ENCODE peak calls at places on chromosomes 11 and 22, in four cellular contexts. V, J, W and R are unnamed samples.

GRCh38 chr11:27806122-27806521 is 105.9 kb upstream of the BDNF start:
- DNase-seq in V (no peak), J (no peak), W (no peak), R (no peak)

GRCh38 chr11:110147965-110148709 is 54.9 kb downstream of the ZC3H12C start:
- DNase-seq in V (no peak), J (no peak), W (peak), R (no peak)

GRCh38 chr11:130099356-130099755 is 29.7 kb downstream of the APLP2 start:
- DNase-seq in V (no peak), J (no peak), W (no peak), R (no peak)

GRCh38 chr22:42760806-42761565 is 40.3 kb upstream of the A4GALT start:
- DNase-seq in V (no peak), J (no peak), W (no peak), R (no peak)

GRCh38 chr11:70467196-70468085 is 69.1 kb downstream of the CTTN start:
- DNase-seq in V (no peak), J (peak), W (peak), R (no peak)

GRCh38 chr11:37320921-37321320 is 722.9 kb upstream of the RAG2 start:
- DNase-seq in V (no peak), J (no peak), W (no peak), R (no peak)

GRCh38 chr11:118434123-118434552 is 2.2 kb upstream of the KMT2A start:
- DNase-seq in V (peak), J (no peak), W (no peak), R (no peak)

GRCh38 chr11:67277231-67277961 is 11.1 kb downstream of the GRK2 start:
- DNase-seq in V (peak), J (no peak), W (no peak), R (peak)

GRCh38 chr11:19869466-19869865 is 156.8 kb downstream of the NAV2 start:
- DNase-seq in V (no peak), J (no peak), W (no peak), R (no peak)

GRCh38 chr11:5279678-5280077 is 9.9 kb upstream of the HBE1 start:
- DNase-seq in V (no peak), J (no peak), W (no peak), R (no peak)

GRCh38 chr11:72751293-72752087 is 718 bp downstream of the ARAP1 start:
- DNase-seq in V (no peak), J (no peak), W (no peak), R (no peak)

GRCh38 chr11:134032031-134032430 is 36.8 kb upstream of the JAM3 start:
- DNase-seq in V (no peak), J (no peak), W (no peak), R (no peak)

GRCh38 chr11:134033696-134034491 is 35.0 kb upstream of the JAM3 start:
- DNase-seq in V (peak), J (no peak), W (peak), R (peak)

GRCh38 chr11:134032501-134033091 is 36.3 kb upstream of the JAM3 start:
- DNase-seq in V (no peak), J (no peak), W (no peak), R (no peak)

GRCh38 chr11:134034496-134035381 is 34.1 kb upstream of the JAM3 start:
- DNase-seq in V (no peak), J (no peak), W (no peak), R (no peak)

GRCh38 chr11:134033276-134033675 is 35.6 kb upstream of the JAM3 start:
- DNase-seq in V (no peak), J (no peak), W (no peak), R (no peak)
- H3K27ac ChIP-seq in V (no peak), J (no peak), W (no peak), R (no peak)

DNA sequence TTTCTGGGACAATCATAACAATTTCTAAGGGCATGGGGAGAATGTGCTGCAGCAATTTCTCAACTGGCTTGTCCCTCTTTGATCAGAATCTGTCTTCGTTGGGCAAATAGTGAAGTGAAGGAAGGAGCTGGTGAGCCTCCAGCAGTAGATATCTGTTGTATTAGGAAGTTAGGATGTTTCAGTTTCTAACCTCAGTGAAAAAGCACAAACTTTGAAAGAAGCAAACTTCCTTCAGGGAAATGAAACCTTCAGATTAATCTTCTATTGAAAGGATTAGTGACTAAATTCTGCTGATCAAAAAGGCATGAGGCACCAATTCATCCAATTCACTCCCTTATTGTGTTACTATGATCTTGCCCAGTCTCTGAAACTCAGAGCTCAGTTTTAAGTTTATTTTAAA is 24.3 kb downstream of the LMO2 start:
- DNase-seq in V (no peak), J (no peak), W (no peak), R (no peak)
- H3K4me3 ChIP-seq in V (no peak), J (no peak), W (no peak), R (no peak)

GRCh38 chr11:57310091-57310490 is 14.7 kb downstream of the TNKS1BP1 start:
- DNase-seq in V (no peak), J (no peak), W (no peak), R (no peak)
- H3K27ac ChIP-seq in V (no peak), J (no peak), W (no peak), R (no peak)

GRCh38 chr22:23245799-23246136 is 65.5 kb downstream of the BCR start:
- DNase-seq in V (no peak), J (no peak), W (no peak), R (no peak)
- H3K4me3 ChIP-seq in V (no peak), J (no peak), W (no peak), R (no peak)